ENCODE peak calls at places on chromosomes 7 and 10, in four cellular contexts. P, X, J and N are unnamed samples.

GRCh38 chr7:155759740-155760430 is 52.4 kb downstream of the SHH start:
- DNase-seq in X (no peak), P (no peak), J (no peak), N (peak; percentile 54)

GRCh38 chr7:94313926-94314325 is 80.8 kb upstream of the COL1A2 start:
- DNase-seq in P (no peak), X (no peak), J (no peak), N (no peak)

GRCh38 chr7:30212720-30213119 is 71.7 kb upstream of the ZNRF2 start:
- DNase-seq in P (no peak), J (no peak), X (no peak), N (no peak)

GRCh38 chr7:33854951-33855350 is 50.4 kb upstream of the BMPER start:
- DNase-seq in P (no peak), J (no peak), X (no peak), N (no peak)

GRCh38 chr7:78443811-78444210 is 645.2 kb downstream of the PHTF2 start:
- DNase-seq in J (no peak), X (no peak), P (no peak), N (no peak)

GRCh38 chr7:90552521-90552920 is 43.6 kb upstream of the CDK14 start:
- DNase-seq in P (no peak), J (no peak), X (no peak), N (no peak)

GRCh38 chr10:34104829-34105572 is 710.1 kb downstream of the PARD3 start:
- DNase-seq in P (no peak), X (peak; percentile 76), J (no peak), N (no peak)

GRCh38 chr7:70512719-70513118 is 619.2 kb upstream of the GALNT17 start:
- DNase-seq in J (no peak), P (no peak), X (no peak), N (no peak)

GRCh38 chr10:35387768-35388167 is 51.5 kb downstream of the CCNY start:
- DNase-seq in X (no peak), J (peak; percentile 73), P (no peak), N (no peak)

GRCh38 chr7:7517661-7518236 is 17.9 kb downstream of the COL28A1 start:
- DNase-seq in J (no peak), X (no peak), P (no peak), N (no peak)

GRCh38 chr10:79374312-79375191 is 27.3 kb downstream of the PPIF start:
- DNase-seq in J (no peak), X (peak; percentile 95), P (peak; percentile 82), N (peak; percentile 84)

GRCh38 chr10:84534168-84534567 is 205.8 kb downstream of the CCSER2 start:
- DNase-seq in P (no peak), J (no peak), X (no peak), N (no peak)

GRCh38 chr10:75040576-75040975 is 70.9 kb upstream of the SAMD8 start:
- DNase-seq in X (no peak), P (no peak), J (no peak), N (no peak)

GRCh38 chr10:109250144-109250543 is 673.2 kb downstream of the XPNPEP1 start:
- DNase-seq in J (no peak), X (no peak), P (no peak), N (no peak)

GRCh38 chr10:37762287-37762686 is 95.1 kb downstream of the ZNF248 start:
- DNase-seq in P (no peak), J (no peak), X (no peak), N (no peak)

GRCh38 chr10:63410633-63411032 is 55.1 kb downstream of the JMJD1C start:
- DNase-seq in P (no peak), X (no peak), J (no peak), N (no peak)

GRCh38 chr10:3805791-3806381 is 20.9 kb upstream of the KLF6 start:
- DNase-seq in J (no peak), P (peak; percentile 74), X (peak; percentile 91), N (peak; percentile 61)

GRCh38 chr10:85641479-85641967 is 725.1 kb downstream of the GRID1 start:
- DNase-seq in X (peak; percentile 39), P (no peak), J (no peak), N (no peak)

GRCh38 chr10:76302936-76303656 is 871.7 kb downstream of the LRMDA start:
- DNase-seq in J (no peak), X (no peak), P (no peak), N (no peak)

GRCh38 chr7:24889611-24890010 is 90.4 kb downstream of the OSBPL3 start:
- DNase-seq in P (no peak), J (no peak), X (no peak), N (no peak)

GRCh38 chr10:79434816-79435215 is 10.6 kb downstream of the ZCCHC24 start:
- DNase-seq in P (no peak), J (no peak), X (no peak), N (no peak)

GRCh38 chr7:69654381-69654780 is 56.1 kb downstream of the AUTS2 start:
- DNase-seq in J (no peak), X (no peak), P (no peak), N (no peak)

GRCh38 chr7:25025218-25025671 is 45.3 kb upstream of the OSBPL3 start:
- DNase-seq in P (no peak), J (no peak), X (no peak), N (no peak)

GRCh38 chr10:71975891-71976725 is 11.9 kb downstream of the CHST3 start:
- DNase-seq in P (no peak), J (no peak), X (no peak), N (peak; percentile 45)

GRCh38 chr7:63106506-63107388 is 891.9 kb upstream of the ZNF722 start:
- DNase-seq in P (no peak), J (no peak), X (no peak), N (no peak)

GRCh38 chr10:85643171-85643838 is 723.3 kb downstream of the GRID1 start:
- DNase-seq in J (no peak), X (peak; percentile 56), P (no peak), N (no peak)

GRCh38 chr7:44272456-44272855 is 52.9 kb downstream of the CAMK2B start:
- DNase-seq in X (no peak), J (no peak), P (no peak), N (no peak)

GRCh38 chr7:123099712-123100111 is 100.1 kb downstream of the SLC13A1 start:
- DNase-seq in J (no peak), P (no peak), X (no peak), N (no peak)

GRCh38 chr10:52541082-52541481 is 227.0 kb downstream of the DKK1 start:
- DNase-seq in J (no peak), X (no peak), P (no peak), N (no peak)

GRCh38 chr7:155796381-155797261 is 15.6 kb downstream of the SHH start:
- DNase-seq in J (no peak), P (peak; percentile 29), X (peak; percentile 95), N (peak; percentile 73)

GRCh38 chr10:131170042-131170983 is 141.2 kb downstream of the TCERG1L start:
- DNase-seq in X (peak; percentile 16), J (no peak), P (no peak), N (no peak)

GRCh38 chr10:11149499-11149898 is 131.8 kb downstream of the CELF2 start:
- DNase-seq in X (no peak), J (no peak), P (no peak), N (no peak)

GRCh38 chr10:126536148-126536547 is 134.3 kb downstream of the C10orf90 start:
- DNase-seq in X (peak; percentile 74), P (no peak), J (no peak), N (no peak)

GRCh38 chr7:128427289-128427891 is 17.6 kb upstream of the IMPDH1 start:
- DNase-seq in X (peak; percentile 63), J (no peak), P (no peak), N (no peak)

GRCh38 chr10:5963591-5963990 is 13.8 kb downstream of the IL15RA start:
- DNase-seq in P (no peak), J (no peak), X (peak; percentile 24), N (no peak)

GRCh38 chr10:29344073-29344820 is 55.4 kb downstream of the LYZL1 start:
- DNase-seq in P (peak; percentile 20), X (no peak), J (no peak), N (no peak)

GRCh38 chr10:71975087-71975890 is 11.1 kb downstream of the CHST3 start:
- DNase-seq in P (peak; percentile 59), X (no peak), J (no peak), N (peak; percentile 55)

GRCh38 chr10:33612551-33612950 is 278.1 kb upstream of the NRP1 start:
- DNase-seq in J (no peak), X (no peak), P (no peak), N (no peak)

GRCh38 chr10:119287613-119287991 is 80.2 kb downstream of the GRK5 start:
- DNase-seq in X (peak; percentile 35), P (no peak), J (no peak), N (no peak)

GRCh38 chr10:119291223-119291900 is 84.0 kb downstream of the GRK5 start:
- DNase-seq in J (no peak), X (no peak), P (no peak), N (no peak)

GRCh38 chr10:119288574-119289001 is 81.2 kb downstream of the GRK5 start:
- DNase-seq in J (no peak), P (no peak), X (no peak), N (no peak)

GRCh38 chr10:119290301-119291036 is 83.1 kb downstream of the GRK5 start:
- DNase-seq in J (no peak), X (no peak), P (peak; percentile 58), N (no peak)

GRCh38 chr10:119289227-119289925 is 82.0 kb downstream of the GRK5 start:
- DNase-seq in P (no peak), X (no peak), J (no peak), N (no peak)
- H3K4me1 ChIP-seq in P (peaks cover 88% of the 10 kb centered on the region), X (peaks cover 6% of the 10 kb centered on the region), J (no peaks in the 10 kb centered on the region), N (peaks cover 25% of the 10 kb centered on the region)

DNA sequence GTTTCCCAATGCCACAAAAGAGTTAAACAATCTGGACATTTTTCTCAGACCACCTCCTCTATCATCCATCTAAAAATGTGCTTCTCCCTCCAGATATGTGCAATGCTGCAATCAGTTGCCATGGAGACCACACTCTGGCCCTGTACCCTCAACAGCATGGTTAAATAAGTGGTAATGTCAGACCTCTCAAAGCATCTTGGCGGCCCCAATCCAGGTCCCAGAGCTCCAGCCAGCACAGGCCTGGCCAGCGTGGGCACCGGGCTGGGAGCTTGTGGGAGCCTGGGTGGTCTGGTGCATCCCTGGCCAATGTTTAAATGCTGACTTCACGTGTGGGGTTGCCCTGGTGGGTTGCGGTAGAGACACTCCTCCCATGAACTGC is 362.9 kb upstream of the ZNF32 start:
- DNase-seq in X (no peak), J (no peak), P (no peak), N (no peak)
- H3K4me1 ChIP-seq in X (peaks cover 4% of the 10 kb centered on the region), J (peaks cover 3% of the 10 kb centered on the region), P (peaks cover 62% of the 10 kb centered on the region), N (peaks cover under 1% of the 10 kb centered on the region)

GRCh38 chr10:490256-490655 is 199.2 kb downstream of the DIP2C start:
- DNase-seq in P (peak; percentile 60), J (peak; percentile 11), X (no peak), N (peak; percentile 46)
- H3K4me1 ChIP-seq in P (peaks cover 63% of the 10 kb centered on the region), J (peaks cover 5% of the 10 kb centered on the region), X (no peaks in the 10 kb centered on the region), N (peaks cover 17% of the 10 kb centered on the region)

GRCh38 chr7:934469-935320 is 19.8 kb downstream of the ADAP1 start:
- DNase-seq in J (peak; percentile 68), P (no peak), X (peak; percentile 63), N (peak; percentile 5)
- H3K4me1 ChIP-seq in J (no peaks in the 10 kb centered on the region), P (no peaks in the 10 kb centered on the region), X (no peaks in the 10 kb centered on the region), N (no peaks in the 10 kb centered on the region)

GRCh38 chr7:1843271-1843861 is 173.3 kb downstream of the ELFN1 start:
- DNase-seq in J (peak; percentile 32), X (peak; percentile 32), P (no peak), N (no peak)
- H3K4me1 ChIP-seq in J (no peaks in the 10 kb centered on the region), X (no peaks in the 10 kb centered on the region), P (no peaks in the 10 kb centered on the region), N (no peaks in the 10 kb centered on the region)

GRCh38 chr7:102285541-102286236 is 979 bp upstream of the SH2B2 start:
- DNase-seq in J (no peak), X (no peak), P (no peak), N (no peak)
- H3K4me1 ChIP-seq in J (no peaks in the 10 kb centered on the region), X (no peaks in the 10 kb centered on the region), P (peaks cover 29% of the 10 kb centered on the region), N (peaks cover 26% of the 10 kb centered on the region)